ENCODE peak calls at places on chromosome 6, in four cellular contexts. N is psoas muscle, G is esophagus squamous epithelium, O is neural progenitor cell. W is an unnamed sample.

GRCh38 chr6:36290668-36291620 is 21.1 kb downstream of the PNPLA1 start:
- DNase-seq in G (no peak), N (no peak), O (no peak), W (no peak)

GRCh38 chr6:147904416-147904815 is 395.9 kb downstream of the SAMD5 start:
- DNase-seq in O (no peak), N (no peak), G (no peak), W (no peak)

GRCh38 chr6:130337534-130337933 is 28.3 kb upstream of the TMEM200A start:
- DNase-seq in N (no peak), O (no peak), G (no peak), W (no peak)

GRCh38 chr6:105495515-105495914 is 92.6 kb upstream of the PREP start:
- DNase-seq in N (no peak), O (no peak), G (no peak), W (no peak)

GRCh38 chr6:151209071-151209831 is 30.5 kb upstream of the AKAP12 start:
- DNase-seq in G (no peak), O (no peak), N (no peak), W (no peak)

GRCh38 chr6:71252407-71252806 is 36.2 kb upstream of the OGFRL1 start:
- DNase-seq in O (no peak), N (no peak), G (no peak), W (no peak)

GRCh38 chr6:150599199-150600002 is at the start of gene PLEKHG1:
- DNase-seq in O (peak), N (peak), G (no peak), W (peak)

GRCh38 chr6:121635355-121635754 is 199.9 kb downstream of the GJA1 start:
- DNase-seq in N (no peak), G (no peak), O (no peak), W (no peak)

GRCh38 chr6:137401058-137401457 is 93.1 kb downstream of the OLIG3 start:
- DNase-seq in G (no peak), O (no peak), N (no peak), W (no peak)

GRCh38 chr6:70857387-70858077 is 99.3 kb downstream of the B3GAT2 start:
- DNase-seq in O (no peak), G (no peak), N (no peak), W (no peak)

GRCh38 chr6:150723857-150724256 is 124.2 kb downstream of the PLEKHG1 start:
- DNase-seq in N (no peak), G (no peak), O (no peak), W (no peak)

GRCh38 chr6:144336900-144337299 is 51.8 kb downstream of the UTRN start:
- DNase-seq in O (no peak), G (no peak), N (no peak), W (no peak)

GRCh38 chr6:41713650-41714291 is 21.6 kb downstream of the TFEB start:
- DNase-seq in O (no peak), N (peak), G (no peak), W (peak)

GRCh38 chr6:12439296-12439695 is 149.1 kb downstream of the EDN1 start:
- DNase-seq in G (no peak), O (no peak), N (no peak), W (no peak)

GRCh38 chr6:81997091-81997926 is 244.8 kb upstream of the TENT5A start:
- DNase-seq in G (no peak), O (no peak), N (no peak), W (no peak)

GRCh38 chr6:6434151-6434550 is 113.7 kb upstream of the F13A1 start:
- DNase-seq in G (no peak), O (no peak), N (no peak), W (no peak)

GRCh38 chr6:51930602-51931001 is 156.8 kb downstream of the PKHD1 start:
- DNase-seq in G (no peak), N (no peak), O (no peak), W (no peak)

GRCh38 chr6:137237413-137238170 is 18.4 kb upstream of the IFNGR1 start:
- DNase-seq in G (no peak), O (no peak), N (no peak), W (no peak)

GRCh38 chr6:90295854-90296345 is 743 bp downstream of the BACH2 start:
- DNase-seq in O (peak), N (peak), G (peak), W (peak)

GRCh38 chr6:28867078-28867414 is 56.7 kb downstream of the TRIM27 start:
- DNase-seq in O (peak), N (no peak), G (no peak), W (no peak)

GRCh38 chr6:85418059-85418458 is 31.8 kb upstream of the NT5E start:
- DNase-seq in O (no peak), N (no peak), G (no peak), W (no peak)

GRCh38 chr6:140071115-140071514 is 696.7 kb upstream of the CITED2 start:
- DNase-seq in O (no peak), N (no peak), G (no peak), W (no peak)

GRCh38 chr6:112626468-112627082 is 279.4 kb downstream of the RFPL4B start:
- DNase-seq in O (no peak), G (no peak), N (no peak), W (no peak)

GRCh38 chr6:56868687-56869086 is 86.2 kb upstream of the BEND6 start:
- DNase-seq in N (no peak), O (no peak), G (no peak), W (no peak)

GRCh38 chr6:27545271-27546046 is 72.6 kb upstream of the ZNF184 start:
- DNase-seq in G (no peak), N (no peak), O (peak), W (no peak)

GRCh38 chr6:34602318-34603111 is 46.4 kb upstream of the SPDEF start:
- DNase-seq in O (no peak), N (no peak), G (no peak), W (no peak)

GRCh38 chr6:5286780-5287179 is 25.5 kb downstream of the FARS2 start:
- DNase-seq in O (no peak), N (no peak), G (no peak), W (no peak)

GRCh38 chr6:42104095-42104806 is 38.2 kb downstream of the C6orf132 start:
- DNase-seq in G (no peak), N (peak), O (peak), W (peak)

GRCh38 chr6:122476131-122476530 is 4.5 kb upstream of the SERINC1 start:
- DNase-seq in O (peak), G (no peak), N (no peak), W (no peak)

GRCh38 chr6:138569554-138569953 is 70.3 kb upstream of the NHSL1 start:
- DNase-seq in N (no peak), G (no peak), O (no peak), W (no peak)

GRCh38 chr6:163337958-163338357 is 76.6 kb upstream of the QKI start:
- DNase-seq in N (no peak), G (no peak), O (no peak), W (no peak)

GRCh38 chr6:129356129-129356528 is 353.8 kb downstream of the ARHGAP18 start:
- DNase-seq in N (no peak), O (no peak), G (no peak), W (no peak)

GRCh38 chr6:29236060-29236459 is 65.4 kb downstream of the OR2J2 start:
- DNase-seq in O (no peak), N (no peak), G (no peak), W (no peak)

GRCh38 chr6:168318090-168318489 is 1.5 kb downstream of the DACT2 start:
- DNase-seq in N (no peak), G (no peak), O (no peak), W (no peak)

GRCh38 chr6:168313371-168314028 is 6.1 kb downstream of the DACT2 start:
- DNase-seq in G (no peak), O (peak), N (no peak), W (no peak)

GRCh38 chr6:168315626-168316025 is 4.0 kb downstream of the DACT2 start:
- DNase-seq in O (no peak), N (no peak), G (no peak), W (no peak)

GRCh38 chr6:168314029-168314420 is 5.6 kb downstream of the DACT2 start:
- DNase-seq in N (no peak), O (no peak), G (no peak), W (no peak)

GRCh38 chr6:168314948-168315347 is 4.6 kb downstream of the DACT2 start:
- DNase-seq in G (no peak), O (peak), N (no peak), W (no peak)
- TF ChIP-seq CTCF in G (peak), O (no peak), N (no peak), W (no peak)

GRCh38 chr6:33383427-33384185 is 8.0 kb upstream of the KIFC1 start:
- DNase-seq in O (no peak), G (no peak), N (no peak), W (no peak)

GRCh38 chr6:33384581-33385020 is 7.0 kb upstream of the KIFC1 start:
- DNase-seq in O (peak), N (no peak), G (no peak), W (no peak)

GRCh38 chr6:33377166-33377565 is 14.5 kb upstream of the KIFC1 start:
- DNase-seq in O (no peak), N (no peak), G (no peak), W (no peak)

GRCh38 chr6:33375143-33375649 is 16.4 kb upstream of the KIFC1 start:
- DNase-seq in N (peak), O (no peak), G (no peak), W (peak)

DNA sequence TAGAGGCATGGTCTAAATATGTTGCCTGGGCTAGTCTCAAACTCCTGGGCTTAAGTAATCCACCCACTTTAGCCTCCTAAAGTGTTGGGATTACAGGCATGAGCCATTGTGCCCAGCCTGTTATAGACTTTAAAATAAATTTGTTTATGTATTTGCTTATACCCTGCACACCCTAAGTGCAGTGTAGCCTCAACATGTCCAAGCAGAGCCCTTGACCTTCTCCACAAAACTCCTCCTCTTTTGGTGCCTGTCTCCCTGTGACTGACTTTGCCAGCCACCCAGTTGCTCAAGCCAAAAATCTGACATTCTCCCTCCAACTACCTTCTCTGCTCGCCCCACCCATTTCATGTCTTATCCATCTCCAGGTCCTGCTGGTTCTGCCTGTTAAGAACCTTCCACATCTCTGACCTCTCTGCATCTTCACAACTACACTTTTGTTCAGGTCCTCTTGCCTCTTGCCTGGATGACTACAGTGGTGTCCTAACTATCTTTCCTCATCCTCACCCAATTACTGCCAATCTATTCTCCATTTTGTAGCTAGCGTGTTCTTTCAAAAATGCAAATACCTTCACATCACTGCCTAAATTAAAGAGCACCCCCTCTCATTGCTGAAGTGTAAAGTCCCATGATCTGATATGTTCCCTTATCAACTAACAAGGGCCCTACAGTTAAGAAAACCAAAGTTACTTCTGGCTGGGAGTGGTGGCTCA is 11.2 kb upstream of the KIFC1 start:
- DNase-seq in O (no peak), N (no peak), G (no peak), W (no peak)
- H3K27ac ChIP-seq in O (no peak), N (no peak), G (peak), W (no peak)

GRCh38 chr6:153302133-153302532 is 171.1 kb upstream of the RGS17 start:
- DNase-seq in O (no peak), G (no peak), N (no peak), W (no peak)

DNA sequence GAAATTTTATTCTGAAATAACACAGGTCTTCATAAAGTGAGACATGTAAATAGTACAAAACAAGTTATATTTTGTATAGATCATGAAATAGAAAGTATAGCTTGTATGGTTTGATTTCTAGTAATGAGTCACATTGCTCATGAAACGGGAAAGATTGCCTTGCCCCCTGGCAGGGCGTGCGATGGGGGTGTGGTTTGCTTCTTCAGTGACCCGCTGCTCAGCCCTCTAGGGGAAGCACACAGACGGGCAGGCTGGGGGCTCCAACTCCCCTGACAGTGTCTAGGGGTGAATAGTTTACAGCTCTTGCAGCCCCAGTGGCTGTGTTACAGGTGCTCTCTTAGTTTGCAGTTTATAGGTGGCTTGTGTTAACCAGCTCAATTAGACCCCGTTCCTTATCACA is 170.5 kb upstream of the RGS17 start:
- DNase-seq in G (no peak), O (peak), N (no peak), W (peak)
- H3K4me3 ChIP-seq in G (no peak), O (no peak), N (no peak), W (no peak)

DNA sequence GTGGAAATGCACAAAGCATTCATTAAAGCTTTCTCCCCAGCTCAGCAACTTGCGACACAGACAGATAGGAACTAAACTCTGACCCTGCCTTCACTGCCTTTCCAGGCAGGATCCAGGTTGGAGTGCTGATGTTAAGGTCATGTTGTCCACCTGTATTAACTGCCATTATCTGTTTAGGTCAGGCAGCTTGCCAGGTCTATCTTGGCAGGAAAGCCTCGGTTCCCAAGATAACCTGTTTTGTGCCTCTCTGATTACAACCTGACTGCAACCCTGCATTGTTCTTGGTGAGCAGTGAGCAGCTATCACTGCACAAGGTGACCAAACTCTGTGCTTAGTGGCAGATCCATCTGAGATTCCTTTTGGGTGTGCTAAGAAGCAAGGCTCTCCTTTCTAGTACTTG is 23.2 kb upstream of the ELOVL2 start:
- DNase-seq in G (no peak), N (no peak), O (no peak), W (no peak)
- TF ChIP-seq CTCF in G (no peak), N (no peak), O (no peak), W (no peak)

GRCh38 chr6:25749837-25750236 is 4.7 kb upstream of the SLC17A4 start:
- DNase-seq in O (no peak), G (no peak), N (no peak), W (no peak)

GRCh38 chr6:25755496-25755895 is 954 bp downstream of the SLC17A4 start:
- DNase-seq in N (no peak), O (no peak), G (no peak), W (no peak)

GRCh38 chr6:25754508-25754907 is at the start of gene SLC17A4:
- DNase-seq in O (no peak), N (no peak), G (no peak), W (no peak)

GRCh38 chr6:25750911-25751310 is 3.6 kb upstream of the SLC17A4 start:
- DNase-seq in O (no peak), G (no peak), N (no peak), W (no peak)

GRCh38 chr6:25753079-25753478 is 1.5 kb upstream of the SLC17A4 start:
- DNase-seq in N (no peak), G (no peak), O (no peak), W (no peak)
- H3K27ac ChIP-seq in N (no peak), G (no peak), O (no peak), W (no peak)

DNA sequence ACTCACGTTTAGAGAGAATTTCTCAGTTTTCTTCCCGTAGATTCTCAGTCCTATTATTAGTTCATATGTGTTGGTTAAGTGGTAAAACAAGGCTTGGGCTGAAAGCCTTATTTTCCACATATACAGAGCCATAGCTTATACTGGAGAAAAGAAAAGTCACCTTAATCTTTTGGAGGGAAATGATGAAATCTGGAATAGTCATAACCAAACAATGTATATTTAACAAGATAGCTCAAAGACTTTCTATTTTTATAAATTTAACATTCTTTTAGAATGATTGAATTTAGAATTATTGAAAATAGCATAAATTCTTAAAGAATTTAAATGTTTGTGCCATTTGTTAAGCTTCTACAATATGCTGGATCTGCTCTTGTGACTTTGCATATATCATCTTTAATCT is 85.8 kb downstream of the CDKAL1 start:
- DNase-seq in N (no peak), O (no peak), G (no peak), W (no peak)
- H3K4me3 ChIP-seq in N (no peak), O (no peak), G (no peak), W (no peak)